ENCODE peak calls at places on chromosomes 11 and 22, in seven cellular contexts. N is Ammon's horn; G is ovary; S is brain microvascular endothelial cell; F is heart left ventricle; P is stimulated activated CD8-positive, alpha-beta memory T cell treated with anti-CD3 and anti-CD28 coated beads, Interleukin-4, amount 100 ng/mL, for 48 hours; E is T-helper 2 cell. B is an unnamed sample.

GRCh38 chr11:69355346-69355940 is 61.5 kb downstream of the MYEOV start:
- DNase-seq in N (no peak), G (no peak), S (no peak), F (no peak), P (peak; percentile 6), E (no peak), B (no peak)

GRCh38 chr11:130051077-130051476 is 18.6 kb upstream of the APLP2 start:
- DNase-seq in N (no peak), G (no peak), S (no peak), F (no peak), P (no peak), E (no peak), B (no peak)

GRCh38 chr11:280762-281485 is 2.7 kb downstream of the NLRP6 start:
- DNase-seq in N (no peak), G (no peak), S (no peak), F (no peak), P (peak; percentile 56), E (peak; percentile 68), B (no peak)

GRCh38 chr22:27966168-27967064 is 47.4 kb upstream of the PITPNB start:
- DNase-seq in N (no peak), G (no peak), S (no peak), F (no peak), P (no peak), E (no peak), B (no peak)

GRCh38 chr11:3159296-3160190 is 5.6 kb downstream of the OSBPL5 start:
- DNase-seq in N (no peak), G (peak; percentile 68), S (no peak), F (peak; percentile 89), P (no peak), E (no peak), B (no peak)

GRCh38 chr11:111933872-111934271 is 3.3 kb upstream of the DIXDC1 start:
- DNase-seq in N (no peak), G (no peak), S (no peak), F (no peak), P (no peak), E (no peak), B (no peak)

GRCh38 chr11:68998390-68998911 is 14.6 kb downstream of the MRGPRF start:
- DNase-seq in N (peak; percentile 54), G (peak; percentile 28), S (no peak), F (no peak), P (no peak), E (peak; percentile 9), B (no peak)

GRCh38 chr11:60699282-60699681 is at the start of gene MS4A8:
- DNase-seq in N (no peak), G (no peak), S (no peak), F (no peak), P (no peak), E (no peak), B (no peak)

GRCh38 chr11:88352139-88352538 is 14.6 kb upstream of the CTSC start:
- DNase-seq in N (no peak), G (no peak), S (peak; percentile 57), F (no peak), P (no peak), E (no peak), B (no peak)

GRCh38 chr11:84825140-84825539 is 802.0 kb downstream of the DLG2 start:
- DNase-seq in N (no peak), G (no peak), S (no peak), F (no peak), P (no peak), E (no peak), B (no peak)

GRCh38 chr11:125397421-125397820 is 98.6 kb downstream of the FEZ1 start:
- DNase-seq in N (no peak), G (no peak), S (no peak), F (no peak), P (no peak), E (no peak), B (no peak)

GRCh38 chr22:49321477-49322055 is 506.1 kb downstream of the BRD1 start:
- DNase-seq in N (no peak), G (no peak), S (no peak), F (no peak), P (peak; percentile 10), E (no peak), B (no peak)

GRCh38 chr11:102813484-102813883 is 15.5 kb upstream of the MMP1 start:
- DNase-seq in N (no peak), G (no peak), S (no peak), F (no peak), P (no peak), E (no peak), B (no peak)

GRCh38 chr11:71428861-71429435 is 19.2 kb downstream of the DHCR7 start:
- DNase-seq in N (no peak), G (peak; percentile 80), S (no peak), F (peak; percentile 48), P (no peak), E (no peak), B (no peak)

GRCh38 chr11:125343732-125344131 is 152.3 kb downstream of the FEZ1 start:
- DNase-seq in N (no peak), G (peak; percentile 37), S (peak; percentile 37), F (no peak), P (no peak), E (no peak), B (no peak)

GRCh38 chr11:33063326-33063775 is 24.0 kb downstream of the TCP11L1 start:
- DNase-seq in N (no peak), G (no peak), S (peak; percentile 20), F (no peak), P (no peak), E (peak; percentile 82), B (peak; percentile 41)

GRCh38 chr11:11931461-11932055 is 76.9 kb downstream of the DKK3 start:
- DNase-seq in N (peak; percentile 58), G (peak; percentile 22), S (peak; percentile 56), F (no peak), P (no peak), E (peak; percentile 44), B (peak; percentile 19)

GRCh38 chr22:20180245-20180630 is 29.4 kb upstream of the CCDC188 start:
- DNase-seq in N (no peak), G (no peak), S (no peak), F (no peak), P (peak; percentile 31), E (no peak), B (no peak)

GRCh38 chr22:24162377-24162927 is 18.8 kb upstream of the SUSD2 start:
- DNase-seq in N (no peak), G (no peak), S (no peak), F (peak; percentile 68), P (no peak), E (no peak), B (no peak)

GRCh38 chr11:70783356-70783755 is 385.0 kb downstream of the CTTN start:
- DNase-seq in N (no peak), G (no peak), S (no peak), F (no peak), P (no peak), E (no peak), B (no peak)

GRCh38 chr11:69657911-69658605 is 17.1 kb downstream of the LTO1 start:
- DNase-seq in N (no peak), G (no peak), S (no peak), F (no peak), P (no peak), E (no peak), B (no peak)

GRCh38 chr11:63793163-63793562 is 20.1 kb upstream of the SPINDOC start:
- DNase-seq in N (no peak), G (no peak), S (no peak), F (no peak), P (no peak), E (no peak), B (no peak)

GRCh38 chr11:114348200-114349191 is 51.8 kb downstream of the C11orf71 start:
- DNase-seq in N (peak; percentile 69), G (peak; percentile 35), S (peak; percentile 81), F (no peak), P (peak; percentile 34), E (peak; percentile 46), B (no peak)

GRCh38 chr11:118619444-118620205 is 12.2 kb downstream of the PHLDB1 start:
- DNase-seq in N (peak; percentile 65), G (peak; percentile 56), S (peak; percentile 97), F (peak; percentile 65), P (no peak), E (no peak), B (no peak)